ENCODE peak calls at places on chromosomes 2 and 18, in six cellular contexts. N is HepG2, R is transverse colon, A is prostate gland, T is K562, H is GM23338. W is an unnamed sample.

GRCh38 chr18:12029786-12030571 is 48.7 kb downstream of the IMPA2 start:
- DNase-seq in N (no peak), R (no peak), A (no peak), T (no peak), H (no peak), W (no peak)

GRCh38 chr2:179341152-179341866 is 76.7 kb upstream of the SESTD1 start:
- DNase-seq in N (no peak), R (no peak), A (no peak), T (no peak), H (no peak), W (no peak)

GRCh38 chr2:239299218-239299939 is 101.4 kb downstream of the HDAC4 start:
- DNase-seq in N (peak), R (peak), A (peak), T (no peak), H (no peak), W (no peak)

GRCh38 chr2:3644246-3644525 is 13.8 kb upstream of the ALLC start:
- DNase-seq in N (no peak), R (no peak), A (no peak), T (no peak), H (no peak), W (no peak)

GRCh38 chr2:113136828-113137775 is 9.7 kb downstream of the IL1RN start:
- DNase-seq in N (peak), R (no peak), A (peak), T (peak), H (peak), W (no peak)

GRCh38 chr18:78980777-78981651 is 1.4 kb downstream of the SALL3 start:
- DNase-seq in N (no peak), R (no peak), A (no peak), T (no peak), H (peak), W (no peak)

GRCh38 chr2:146124741-146125140 is 1604.8 kb upstream of the ZEB2 start:
- DNase-seq in N (no peak), R (no peak), A (no peak), T (no peak), H (no peak), W (no peak)

GRCh38 chr2:202051499-202052161 is 18.0 kb downstream of the FZD7 start:
- DNase-seq in N (no peak), R (no peak), A (no peak), T (no peak), H (peak), W (no peak)

GRCh38 chr18:48139427-48140347 is 209.2 kb upstream of the SMAD2 start:
- DNase-seq in N (no peak), R (peak), A (peak), T (no peak), H (peak), W (peak)

GRCh38 chr2:241854342-241855244 is 4.1 kb downstream of the PDCD1 start:
- DNase-seq in N (peak), R (no peak), A (no peak), T (no peak), H (no peak), W (peak)

GRCh38 chr2:101204400-101205095 is 48.1 kb upstream of the CNOT11 start:
- DNase-seq in N (peak), R (no peak), A (no peak), T (no peak), H (no peak), W (no peak)

GRCh38 chr18:60838677-60839076 is 466.1 kb upstream of the MC4R start:
- DNase-seq in N (no peak), R (no peak), A (no peak), T (no peak), H (no peak), W (no peak)

GRCh38 chr2:127137225-127137624 is 30.3 kb upstream of the BIN1 start:
- DNase-seq in N (no peak), R (no peak), A (no peak), T (no peak), H (no peak), W (no peak)

GRCh38 chr2:240459401-240460242 is 24.2 kb downstream of the GPC1 start:
- DNase-seq in N (no peak), R (no peak), A (no peak), T (no peak), H (no peak), W (no peak)

GRCh38 chr2:71812736-71813135 is 334.9 kb downstream of the CYP26B1 start:
- DNase-seq in N (no peak), R (no peak), A (no peak), T (no peak), H (no peak), W (no peak)

GRCh38 chr2:72789241-72789640 is 36.6 kb downstream of the EXOC6B start:
- DNase-seq in N (no peak), R (no peak), A (no peak), T (no peak), H (no peak), W (no peak)

GRCh38 chr2:64651590-64651989 is 2.1 kb downstream of the SERTAD2 start:
- DNase-seq in N (no peak), R (no peak), A (peak), T (no peak), H (no peak), W (no peak)

GRCh38 chr2:47310801-47311560 is 92.0 kb upstream of the MSH2 start:
- DNase-seq in N (peak), R (peak), A (no peak), T (no peak), H (no peak), W (no peak)

GRCh38 chr18:76756491-76757288 is 65.7 kb upstream of the ZNF236 start:
- DNase-seq in N (peak), R (peak), A (peak), T (no peak), H (no peak), W (no peak)

GRCh38 chr2:143513081-143513480 is 383.9 kb downstream of the ARHGAP15 start:
- DNase-seq in N (peak), R (no peak), A (no peak), T (peak), H (peak), W (no peak)

GRCh38 chr2:147076634-147077033 is 768.2 kb upstream of the ACVR2A start:
- DNase-seq in N (no peak), R (no peak), A (no peak), T (no peak), H (no peak), W (no peak)

GRCh38 chr18:74281639-74282358 is 10.0 kb downstream of the CYB5A start:
- DNase-seq in N (peak), R (peak), A (no peak), T (no peak), H (no peak), W (no peak)

GRCh38 chr2:137675584-137676327 is 288.5 kb upstream of the HNMT start:
- DNase-seq in N (no peak), R (no peak), A (no peak), T (no peak), H (no peak), W (no peak)

GRCh38 chr2:22894761-22895160 is 490.2 kb upstream of the KLHL29 start:
- DNase-seq in N (no peak), R (no peak), A (no peak), T (no peak), H (no peak), W (no peak)

GRCh38 chr2:96816836-96817702 is 1.0 kb downstream of the CNNM3 start:
- DNase-seq in N (peak), R (no peak), A (no peak), T (no peak), H (peak), W (no peak)

GRCh38 chr2:32627441-32627900 is 379 bp upstream of the TTC27 start:
- DNase-seq in N (peak), R (peak), A (peak), T (no peak), H (peak), W (peak)

GRCh38 chr2:42089340-42089925 is 41.6 kb downstream of the PKDCC start:
- DNase-seq in N (peak), R (peak), A (no peak), T (peak), H (peak), W (no peak)

GRCh38 chr2:70639841-70640448 is 86.3 kb upstream of the TGFA start:
- DNase-seq in N (no peak), R (no peak), A (no peak), T (no peak), H (no peak), W (no peak)

GRCh38 chr18:887716-888115 is 17.0 kb upstream of the ADCYAP1 start:
- DNase-seq in N (no peak), R (no peak), A (no peak), T (no peak), H (no peak), W (no peak)

GRCh38 chr2:200467806-200468686 is 41.8 kb downstream of the KCTD18 start:
- DNase-seq in N (no peak), R (no peak), A (no peak), T (no peak), H (no peak), W (no peak)

GRCh38 chr2:113857454-113857853 is 32.4 kb upstream of the ACTR3 start:
- DNase-seq in N (no peak), R (no peak), A (no peak), T (no peak), H (no peak), W (no peak)

GRCh38 chr2:112566104-112566503 is 18.3 kb upstream of the CHCHD5 start:
- DNase-seq in N (no peak), R (no peak), A (no peak), T (no peak), H (no peak), W (no peak)

GRCh38 chr18:2965797-2966196 is 47.1 kb downstream of the LPIN2 start:
- DNase-seq in N (no peak), R (no peak), A (no peak), T (no peak), H (no peak), W (no peak)

GRCh38 chr2:3043726-3044125 is 333.9 kb downstream of the EIPR1 start:
- DNase-seq in N (no peak), R (no peak), A (no peak), T (no peak), H (no peak), W (no peak)

GRCh38 chr2:84309281-84309680 is 149.8 kb downstream of the SUCLG1 start:
- DNase-seq in N (no peak), R (no peak), A (no peak), T (no peak), H (no peak), W (no peak)

GRCh38 chr2:149857344-149857743 is 269.8 kb upstream of the MMADHC start:
- DNase-seq in N (no peak), R (no peak), A (no peak), T (no peak), H (no peak), W (no peak)

GRCh38 chr18:28995319-28995718 is 818.4 kb upstream of the CDH2 start:
- DNase-seq in N (no peak), R (no peak), A (no peak), T (no peak), H (no peak), W (no peak)

GRCh38 chr2:692767-693166 is 15.6 kb upstream of the TMEM18 start:
- DNase-seq in N (no peak), R (no peak), A (no peak), T (peak), H (no peak), W (no peak)

GRCh38 chr2:99867690-99868089 is 274.7 kb downstream of the AFF3 start:
- DNase-seq in N (no peak), R (no peak), A (no peak), T (no peak), H (no peak), W (no peak)
- TF ChIP-seq POLR2AphosphoS5 in N (no peak), R (no peak), A (no peak), T (no peak), H (no peak), W (no peak)

DNA sequence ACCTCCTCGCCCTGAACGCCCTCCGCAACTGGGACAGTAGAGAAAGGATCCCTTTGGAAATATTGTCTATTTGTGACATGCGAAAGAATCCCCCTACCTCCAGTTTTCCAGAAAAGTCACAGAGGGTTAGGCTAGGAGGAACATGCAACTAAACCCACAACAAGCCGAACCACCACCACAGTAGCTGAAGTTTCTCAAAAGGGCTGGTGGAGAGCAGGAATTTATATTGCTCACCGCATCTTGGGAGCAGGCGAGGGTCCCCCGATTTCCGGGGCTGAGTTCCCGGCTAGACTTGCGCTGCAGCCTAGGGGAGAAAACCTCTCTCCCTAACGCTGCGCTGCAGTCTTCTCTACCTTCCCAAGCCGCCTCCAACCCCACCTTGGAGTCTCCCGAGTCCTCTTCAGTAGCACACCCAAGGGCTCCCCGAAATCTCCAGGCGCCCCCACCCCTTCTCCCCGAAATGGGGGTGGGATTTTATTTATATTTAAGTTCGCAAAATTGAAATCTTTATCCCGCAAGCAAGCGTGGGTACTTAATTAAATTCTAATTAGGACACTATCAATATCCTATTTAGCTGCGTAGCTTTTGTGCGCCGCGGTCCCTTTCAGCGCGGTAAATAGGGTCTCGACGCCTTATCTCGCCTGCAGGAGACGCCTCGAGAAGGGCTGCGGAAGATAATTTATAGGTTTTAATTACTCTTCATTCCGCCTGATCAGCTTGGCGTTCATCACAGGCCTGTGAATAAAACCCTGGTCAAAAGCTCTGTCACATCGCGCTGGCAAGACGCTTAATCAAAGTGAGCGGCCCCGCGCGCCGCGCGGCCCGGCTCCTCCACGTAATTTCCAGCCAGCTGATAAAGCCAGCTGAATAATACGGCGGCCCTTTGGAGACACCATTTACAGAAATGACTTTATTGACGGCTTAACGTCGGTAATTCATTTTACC is 2.0 kb upstream of the EN1 start:
- DNase-seq in N (no peak), R (no peak), A (no peak), T (no peak), H (peak), W (no peak)
- H3K4me3 ChIP-seq in N (no peak), R (no peak), A (no peak), T (no peak), H (peak), W (no peak)

GRCh38 chr2:237097326-237097910 is 11.7 kb downstream of the COPS8 start:
- DNase-seq in N (no peak), R (no peak), A (no peak), T (no peak), H (no peak), W (no peak)

GRCh38 chr2:237097911-237098702 is 12.4 kb downstream of the COPS8 start:
- DNase-seq in N (no peak), R (no peak), A (no peak), T (no peak), H (no peak), W (no peak)

GRCh38 chr2:237102428-237102827 is 16.7 kb downstream of the COPS8 start:
- DNase-seq in N (no peak), R (no peak), A (no peak), T (no peak), H (no peak), W (no peak)

GRCh38 chr2:237101118-237101979 is 15.7 kb downstream of the COPS8 start:
- DNase-seq in N (no peak), R (no peak), A (no peak), T (no peak), H (peak), W (no peak)

DNA sequence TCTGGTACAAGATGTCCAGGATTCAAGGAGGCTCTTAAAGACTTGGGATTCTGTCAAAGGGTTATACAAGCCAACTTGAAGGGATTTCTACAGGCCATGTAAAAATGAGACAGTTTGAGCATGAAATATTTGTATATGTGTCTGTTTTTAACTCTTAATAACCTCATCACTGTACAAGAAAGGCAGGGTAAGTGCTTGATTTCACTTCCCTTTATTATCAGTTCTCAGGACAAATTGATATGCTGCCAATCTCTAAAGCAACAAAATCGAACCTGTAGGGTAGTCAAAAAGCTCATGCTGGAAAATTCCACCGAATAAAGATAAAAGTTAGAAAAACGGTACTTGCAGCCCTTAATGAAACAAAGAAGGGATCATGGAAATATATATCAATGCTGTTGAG is 14.1 kb downstream of the COPS8 start:
- DNase-seq in N (no peak), R (no peak), A (no peak), T (no peak), H (no peak), W (no peak)
- TF ChIP-seq POLR2AphosphoS5 in N (no peak), R (no peak), A (no peak), T (no peak), H (no peak), W (no peak)

GRCh38 chr2:11373096-11373495 is 28.7 kb upstream of the ROCK2 start:
- DNase-seq in N (no peak), R (no peak), A (no peak), T (no peak), H (no peak), W (no peak)
- H3K4me3 ChIP-seq in N (no peak), R (no peak), A (no peak), T (no peak), H (no peak), W (no peak)